ENCODE peak calls at places on chromosomes 1 and 21, in nine cellular contexts. R is stimulated activated CD4-positive, alpha-beta T cell treated with anti-CD3 and anti-CD28 coated beads, TNF-alpha, amount 100 ng/mL, for 48 hours; H is HT-29; Q is stimulated activated CD8-positive, alpha-beta memory T cell treated with anti-CD3 and anti-CD28 coated beads, Interleukin-15, amount 100 ng/mL, for 4 hours; X is GM04504; W is transverse colon; F is tibial nerve; C is ELF-1; J is ELR. D is an unnamed sample.

GRCh38 chr1:241531195-241532172 is 694 bp upstream of the KMO start:
- DNase-seq in R (no peak), H (peak), Q (no peak), X (no peak), W (no peak), F (no peak), C (peak), J (peak), D (peak)

GRCh38 chr1:243415663-243416365 is 160.0 kb downstream of the SDCCAG8 start:
- DNase-seq in R (no peak), H (no peak), Q (no peak), X (no peak), W (no peak), F (no peak), C (no peak), J (no peak), D (no peak)

GRCh38 chr1:245128381-245128780 is 26.4 kb upstream of the KIF26B start:
- DNase-seq in R (no peak), H (no peak), Q (no peak), X (no peak), W (no peak), F (no peak), C (no peak), J (no peak), D (no peak)

GRCh38 chr1:205432116-205432515 is 10.3 kb upstream of the LEMD1 start:
- DNase-seq in R (no peak), H (no peak), Q (no peak), X (no peak), W (no peak), F (no peak), C (no peak), J (no peak), D (no peak)

GRCh38 chr1:63705058-63705457 is 68.8 kb upstream of the ROR1 start:
- DNase-seq in R (no peak), H (peak), Q (no peak), X (no peak), W (peak), F (no peak), C (no peak), J (no peak), D (no peak)

GRCh38 chr1:107789817-107790609 is 175.0 kb downstream of the VAV3 start:
- DNase-seq in R (no peak), H (no peak), Q (no peak), X (no peak), W (no peak), F (no peak), C (no peak), J (no peak), D (no peak)

GRCh38 chr1:201590474-201590873 is 51.5 kb downstream of the NAV1 start:
- DNase-seq in R (no peak), H (no peak), Q (no peak), X (no peak), W (no peak), F (no peak), C (no peak), J (no peak), D (no peak)

GRCh38 chr1:80529546-80529945 is 1271.2 kb upstream of the ADGRL2 start:
- DNase-seq in R (no peak), H (no peak), Q (no peak), X (no peak), W (no peak), F (no peak), C (no peak), J (no peak), D (no peak)

GRCh38 chr1:192579319-192579738 is 3.8 kb downstream of the RGS1 start:
- DNase-seq in R (no peak), H (no peak), Q (no peak), X (no peak), W (no peak), F (no peak), C (peak), J (peak), D (no peak)

GRCh38 chr1:243926803-243927245 is 76.8 kb upstream of the AKT3 start:
- DNase-seq in R (no peak), H (no peak), Q (no peak), X (peak), W (no peak), F (no peak), C (peak), J (peak), D (no peak)

GRCh38 chr1:53470155-53470554 is 11.0 kb downstream of the DMRTB1 start:
- DNase-seq in R (no peak), H (peak), Q (no peak), X (peak), W (peak), F (peak), C (peak), J (peak), D (no peak)

GRCh38 chr1:73953611-73954010 is 244.4 kb downstream of the LRRIQ3 start:
- DNase-seq in R (no peak), H (no peak), Q (no peak), X (no peak), W (no peak), F (no peak), C (no peak), J (no peak), D (no peak)

GRCh38 chr1:107936498-107937481 is 28.2 kb downstream of the VAV3 start:
- DNase-seq in R (peak), H (peak), Q (no peak), X (peak), W (peak), F (no peak), C (peak), J (peak), D (no peak)

GRCh38 chr1:32817815-32818786 is 648 bp downstream of the S100PBP start:
- DNase-seq in R (no peak), H (peak), Q (no peak), X (no peak), W (peak), F (peak), C (peak), J (peak), D (peak)

GRCh38 chr1:222761171-222761570 is 24.2 kb downstream of the FAM177B start:
- DNase-seq in R (no peak), H (no peak), Q (no peak), X (no peak), W (no peak), F (no peak), C (no peak), J (no peak), D (no peak)

GRCh38 chr1:210394281-210394798 is 65.6 kb downstream of the HHAT start:
- DNase-seq in R (no peak), H (no peak), Q (no peak), X (no peak), W (no peak), F (peak), C (no peak), J (peak), D (no peak)

GRCh38 chr1:42847721-42848470 is 1.5 kb downstream of the ZNF691 start:
- DNase-seq in R (no peak), H (no peak), Q (no peak), X (no peak), W (no peak), F (no peak), C (no peak), J (no peak), D (no peak)

GRCh38 chr1:154941332-154941995 is 4.9 kb upstream of the PMVK start:
- DNase-seq in R (no peak), H (peak), Q (no peak), X (no peak), W (no peak), F (no peak), C (peak), J (no peak), D (no peak)

GRCh38 chr1:153293480-153293775 is 19.3 kb downstream of the PGLYRP3 start:
- DNase-seq in R (no peak), H (no peak), Q (no peak), X (no peak), W (no peak), F (no peak), C (no peak), J (no peak), D (no peak)

GRCh38 chr1:111798580-111798979 is 42.9 kb downstream of the DDX20 start:
- DNase-seq in R (no peak), H (no peak), Q (no peak), X (no peak), W (no peak), F (no peak), C (no peak), J (no peak), D (no peak)

GRCh38 chr1:203324103-203325003 is 19.0 kb downstream of the BTG2 start:
- DNase-seq in R (no peak), H (no peak), Q (no peak), X (no peak), W (peak), F (no peak), C (no peak), J (no peak), D (no peak)

GRCh38 chr1:18540136-18540765 is 59.5 kb downstream of the KLHDC7A start:
- DNase-seq in R (no peak), H (no peak), Q (no peak), X (no peak), W (no peak), F (no peak), C (no peak), J (no peak), D (no peak)

GRCh38 chr21:32889596-32889995 is 118.0 kb upstream of the PAXBP1 start:
- DNase-seq in R (no peak), H (no peak), Q (no peak), X (peak), W (no peak), F (no peak), C (no peak), J (peak), D (no peak)

GRCh38 chr1:107532318-107532717 is 391.5 kb downstream of the NTNG1 start:
- DNase-seq in R (no peak), H (no peak), Q (no peak), X (no peak), W (no peak), F (no peak), C (no peak), J (no peak), D (no peak)

GRCh38 chr1:42743302-42744029 is 3.4 kb upstream of the CLDN19 start:
- DNase-seq in R (no peak), H (no peak), Q (no peak), X (no peak), W (no peak), F (no peak), C (peak), J (no peak), D (no peak)

GRCh38 chr1:42851960-42852607 is 5.7 kb downstream of the ZNF691 start:
- DNase-seq in R (no peak), H (no peak), Q (no peak), X (no peak), W (no peak), F (no peak), C (no peak), J (no peak), D (no peak)

GRCh38 chr21:42158846-42159245 is 60.1 kb upstream of the ABCG1 start:
- DNase-seq in R (no peak), H (no peak), Q (no peak), X (no peak), W (no peak), F (no peak), C (no peak), J (no peak), D (no peak)

GRCh38 chr1:234758851-234759250 is 148.9 kb upstream of the IRF2BP2 start:
- DNase-seq in R (no peak), H (no peak), Q (no peak), X (no peak), W (peak), F (no peak), C (no peak), J (peak), D (no peak)

GRCh38 chr1:205610036-205610435 is 21.8 kb downstream of the ELK4 start:
- DNase-seq in R (no peak), H (no peak), Q (no peak), X (peak), W (no peak), F (no peak), C (peak), J (peak), D (no peak)

GRCh38 chr1:155186955-155187891 is 13.6 kb downstream of the TRIM46 start:
- DNase-seq in R (no peak), H (no peak), Q (no peak), X (no peak), W (no peak), F (no peak), C (no peak), J (no peak), D (no peak)

GRCh38 chr1:81695741-81696140 is 105.0 kb upstream of the ADGRL2 start:
- DNase-seq in R (no peak), H (peak), Q (no peak), X (peak), W (no peak), F (no peak), C (no peak), J (peak), D (no peak)

GRCh38 chr1:225113265-225113664 is 183.8 kb downstream of the DNAH14 start:
- DNase-seq in R (no peak), H (no peak), Q (no peak), X (no peak), W (no peak), F (no peak), C (no peak), J (no peak), D (no peak)

GRCh38 chr1:93087532-93087931 is 8.4 kb downstream of the MTF2 start:
- DNase-seq in R (no peak), H (no peak), Q (no peak), X (no peak), W (no peak), F (no peak), C (no peak), J (no peak), D (no peak)

GRCh38 chr1:171611306-171611705 is 10.7 kb upstream of the MYOCOS start:
- DNase-seq in R (no peak), H (no peak), Q (no peak), X (no peak), W (no peak), F (no peak), C (no peak), J (no peak), D (no peak)

GRCh38 chr1:246255773-246256172 is 251.3 kb downstream of the SMYD3 start:
- DNase-seq in R (no peak), H (no peak), Q (no peak), X (no peak), W (no peak), F (no peak), C (no peak), J (no peak), D (no peak)

D was measured in KG1.